ENCODE peak calls at places on chromosomes 13 and 19, in eight cellular contexts. One of them, this sample, is unnamed.

GRCh38 chr13:92187378-92187989 is 789.1 kb downstream of the GPC5 start:
- DNase-seq in astrocyte of the cerebellum: peak; percentile 23
- DNase-seq in GM23338: peak; percentile 72
- DNase-seq in GM12878: no peak
- DNase-seq in GM06990: no peak
- DNase-seq in PC-3: peak; percentile 46
- DNase-seq in K562: peak; percentile 14
- DNase-seq in heart left ventricle: no peak
- DNase-seq in this sample: no peak

GRCh38 chr19:39111593-39112199 is 13.9 kb upstream of the PAK4 start:
- DNase-seq in heart left ventricle: no peak
- DNase-seq in GM06990: no peak
- DNase-seq in K562: peak; percentile 50
- DNase-seq in GM23338: no peak
- DNase-seq in PC-3: peak; percentile 59
- DNase-seq in GM12878: no peak
- DNase-seq in astrocyte of the cerebellum: no peak
- DNase-seq in this sample: no peak

GRCh38 chr19:29974701-29975100 is 32.7 kb downstream of the URI1 start:
- DNase-seq in GM12878: no peak
- DNase-seq in K562: no peak
- DNase-seq in GM23338: no peak
- DNase-seq in astrocyte of the cerebellum: no peak
- DNase-seq in heart left ventricle: no peak
- DNase-seq in PC-3: no peak
- DNase-seq in GM06990: no peak
- DNase-seq in this sample: no peak

GRCh38 chr19:1014161-1015060 is 6.5 kb downstream of the TMEM259 start:
- DNase-seq in GM12878: no peak
- DNase-seq in PC-3: no peak
- DNase-seq in GM06990: no peak
- DNase-seq in heart left ventricle: no peak
- DNase-seq in K562: no peak
- DNase-seq in astrocyte of the cerebellum: no peak
- DNase-seq in GM23338: no peak
- DNase-seq in this sample: no peak

GRCh38 chr13:99231726-99232125 is 26.5 kb downstream of the GPR18 start:
- DNase-seq in heart left ventricle: no peak
- DNase-seq in GM06990: no peak
- DNase-seq in PC-3: no peak
- DNase-seq in GM23338: no peak
- DNase-seq in astrocyte of the cerebellum: no peak
- DNase-seq in K562: no peak
- DNase-seq in GM12878: no peak
- DNase-seq in this sample: no peak

GRCh38 chr13:76991796-76992547 is at the start of gene CLN5:
- DNase-seq in PC-3: peak; percentile 89
- DNase-seq in GM23338: peak; percentile 96
- DNase-seq in GM06990: peak; percentile 99
- DNase-seq in K562: peak; percentile 86
- DNase-seq in astrocyte of the cerebellum: peak; percentile 60
- DNase-seq in heart left ventricle: peak; percentile 97
- DNase-seq in GM12878: peak; percentile 72
- DNase-seq in this sample: peak; percentile 79

GRCh38 chr13:43145556-43145955 is 122.2 kb downstream of the DNAJC15 start:
- DNase-seq in GM23338: no peak
- DNase-seq in astrocyte of the cerebellum: no peak
- DNase-seq in heart left ventricle: no peak
- DNase-seq in GM12878: no peak
- DNase-seq in PC-3: no peak
- DNase-seq in K562: no peak
- DNase-seq in GM06990: no peak
- DNase-seq in this sample: no peak

GRCh38 chr13:31334994-31335549 is 135.3 kb downstream of the B3GLCT start:
- DNase-seq in K562: no peak
- DNase-seq in GM06990: no peak
- DNase-seq in GM23338: no peak
- DNase-seq in GM12878: no peak
- DNase-seq in heart left ventricle: no peak
- DNase-seq in PC-3: peak; percentile 73
- DNase-seq in astrocyte of the cerebellum: no peak
- DNase-seq in this sample: no peak

GRCh38 chr19:46821512-46822359 is 28.9 kb downstream of the AP2S1 start:
- DNase-seq in K562: no peak
- DNase-seq in GM23338: no peak
- DNase-seq in GM06990: peak; percentile 75
- DNase-seq in GM12878: no peak
- DNase-seq in PC-3: no peak
- DNase-seq in astrocyte of the cerebellum: no peak
- DNase-seq in heart left ventricle: peak; percentile 73
- DNase-seq in this sample: no peak

GRCh38 chr19:50315773-50316448 is 13.3 kb downstream of the KCNC3 start:
- DNase-seq in astrocyte of the cerebellum: no peak
- DNase-seq in GM06990: peak; percentile 68
- DNase-seq in GM12878: no peak
- DNase-seq in heart left ventricle: no peak
- DNase-seq in GM23338: peak; percentile 86
- DNase-seq in PC-3: no peak
- DNase-seq in K562: peak; percentile 61
- DNase-seq in this sample: no peak

GRCh38 chr19:38247734-38248268 is 8.4 kb downstream of the PPP1R14A start:
- DNase-seq in GM06990: no peak
- DNase-seq in K562: no peak
- DNase-seq in GM23338: no peak
- DNase-seq in astrocyte of the cerebellum: no peak
- DNase-seq in PC-3: no peak
- DNase-seq in GM12878: no peak
- DNase-seq in heart left ventricle: no peak
- DNase-seq in this sample: no peak

GRCh38 chr19:10104665-10105221 is 1.4 kb upstream of the PPAN start:
- DNase-seq in PC-3: no peak
- DNase-seq in GM23338: no peak
- DNase-seq in heart left ventricle: no peak
- DNase-seq in GM06990: peak; percentile 86
- DNase-seq in astrocyte of the cerebellum: no peak
- DNase-seq in GM12878: peak; percentile 100
- DNase-seq in K562: no peak
- DNase-seq in this sample: no peak

GRCh38 chr19:10332158-10332964 is 968 bp downstream of the RAVER1 start:
- DNase-seq in GM12878: no peak
- DNase-seq in heart left ventricle: no peak
- DNase-seq in GM23338: no peak
- DNase-seq in PC-3: no peak
- DNase-seq in astrocyte of the cerebellum: no peak
- DNase-seq in K562: peak; percentile 24
- DNase-seq in GM06990: no peak
- DNase-seq in this sample: no peak

GRCh38 chr19:16160943-16161560 is 12.3 kb downstream of the CIB3 start:
- DNase-seq in astrocyte of the cerebellum: peak; percentile 52
- DNase-seq in GM23338: no peak
- DNase-seq in GM06990: no peak
- DNase-seq in heart left ventricle: no peak
- DNase-seq in GM12878: no peak
- DNase-seq in PC-3: peak; percentile 98
- DNase-seq in K562: peak; percentile 41
- DNase-seq in this sample: no peak

GRCh38 chr13:47038196-47038595 is 141.3 kb upstream of the HTR2A start:
- DNase-seq in astrocyte of the cerebellum: peak; percentile 22
- DNase-seq in heart left ventricle: no peak
- DNase-seq in PC-3: no peak
- DNase-seq in GM23338: no peak
- DNase-seq in GM06990: no peak
- DNase-seq in K562: no peak
- DNase-seq in GM12878: no peak
- DNase-seq in this sample: no peak

GRCh38 chr19:16371540-16371986 is 46.9 kb downstream of the KLF2 start:
- DNase-seq in K562: peak; percentile 83
- DNase-seq in heart left ventricle: peak; percentile 88
- DNase-seq in PC-3: no peak
- DNase-seq in astrocyte of the cerebellum: no peak
- DNase-seq in GM23338: no peak
- DNase-seq in GM12878: peak; percentile 79
- DNase-seq in GM06990: peak; percentile 89
- DNase-seq in this sample: no peak

GRCh38 chr19:48469056-48469881 is at the start of gene CYTH2:
- DNase-seq in GM12878: peak; percentile 99
- DNase-seq in K562: peak; percentile 96
- DNase-seq in astrocyte of the cerebellum: peak; percentile 100
- DNase-seq in PC-3: peak; percentile 99
- DNase-seq in heart left ventricle: peak; percentile 100
- DNase-seq in GM06990: peak; percentile 100
- DNase-seq in GM23338: peak; percentile 100
- DNase-seq in this sample: peak; percentile 95
- H3K4me3 ChIP-seq in GM12878: peak within 1 kb of the TSS; percentile 82
- H3K4me3 ChIP-seq in K562: peak within 1 kb of the TSS; percentile 91
- H3K4me3 ChIP-seq in astrocyte of the cerebellum: peak within 1 kb of the TSS; percentile 94
- H3K4me3 ChIP-seq in PC-3: peak within 1 kb of the TSS; percentile 81
- H3K4me3 ChIP-seq in heart left ventricle: peak within 1 kb of the TSS; percentile 92
- H3K4me3 ChIP-seq in GM06990: peak within 1 kb of the TSS; percentile 82
- H3K4me3 ChIP-seq in GM23338: peak within 1 kb of the TSS; percentile 79
- H3K4me3 ChIP-seq in this sample: peak within 1 kb of the TSS; percentile 68

GRCh38 chr19:45710731-45711130 is 18.3 kb downstream of the QPCTL start:
- DNase-seq in K562: no peak
- DNase-seq in heart left ventricle: no peak
- DNase-seq in GM23338: no peak
- DNase-seq in GM06990: no peak
- DNase-seq in PC-3: no peak
- DNase-seq in GM12878: no peak
- DNase-seq in astrocyte of the cerebellum: no peak
- DNase-seq in this sample: no peak

GRCh38 chr19:45705115-45705514 is 12.6 kb downstream of the QPCTL start:
- DNase-seq in GM23338: no peak
- DNase-seq in GM12878: no peak
- DNase-seq in heart left ventricle: no peak
- DNase-seq in PC-3: no peak
- DNase-seq in astrocyte of the cerebellum: no peak
- DNase-seq in K562: no peak
- DNase-seq in GM06990: no peak
- DNase-seq in this sample: no peak

GRCh38 chr19:45705710-45706415 is 13.4 kb downstream of the QPCTL start:
- DNase-seq in heart left ventricle: no peak
- DNase-seq in GM12878: no peak
- DNase-seq in PC-3: no peak
- DNase-seq in GM06990: no peak
- DNase-seq in GM23338: no peak
- DNase-seq in K562: no peak
- DNase-seq in astrocyte of the cerebellum: no peak
- DNase-seq in this sample: no peak
- TF ChIP-seq CTCF in heart left ventricle: no peak
- TF ChIP-seq CTCF in GM12878: no peak
- TF ChIP-seq CTCF in PC-3: no peak
- TF ChIP-seq CTCF in GM06990: no peak
- TF ChIP-seq CTCF in GM23338: no peak
- TF ChIP-seq CTCF in K562: no peak
- TF ChIP-seq CTCF in astrocyte of the cerebellum: no peak
- TF ChIP-seq CTCF in this sample: no peak

GRCh38 chr19:43695985-43696729 is 19.7 kb upstream of the IRGC start:
- DNase-seq in GM23338: no peak
- DNase-seq in GM06990: no peak
- DNase-seq in K562: no peak
- DNase-seq in PC-3: no peak
- DNase-seq in GM12878: no peak
- DNase-seq in heart left ventricle: no peak
- DNase-seq in astrocyte of the cerebellum: no peak
- DNase-seq in this sample: no peak

GRCh38 chr19:43704002-43704705 is 11.7 kb upstream of the IRGC start:
- DNase-seq in astrocyte of the cerebellum: no peak
- DNase-seq in PC-3: peak; percentile 27
- DNase-seq in GM23338: no peak
- DNase-seq in heart left ventricle: no peak
- DNase-seq in GM06990: no peak
- DNase-seq in GM12878: no peak
- DNase-seq in K562: no peak
- DNase-seq in this sample: no peak

GRCh38 chr19:43699506-43700367 is 16.1 kb upstream of the IRGC start:
- DNase-seq in astrocyte of the cerebellum: no peak
- DNase-seq in heart left ventricle: peak; percentile 61
- DNase-seq in K562: no peak
- DNase-seq in GM23338: peak; percentile 93
- DNase-seq in GM12878: no peak
- DNase-seq in PC-3: no peak
- DNase-seq in GM06990: no peak
- DNase-seq in this sample: no peak

GRCh38 chr19:43697295-43697694 is 18.6 kb upstream of the IRGC start:
- DNase-seq in GM06990: no peak
- DNase-seq in heart left ventricle: no peak
- DNase-seq in astrocyte of the cerebellum: no peak
- DNase-seq in K562: no peak
- DNase-seq in GM23338: no peak
- DNase-seq in PC-3: no peak
- DNase-seq in GM12878: no peak
- DNase-seq in this sample: no peak

DNA sequence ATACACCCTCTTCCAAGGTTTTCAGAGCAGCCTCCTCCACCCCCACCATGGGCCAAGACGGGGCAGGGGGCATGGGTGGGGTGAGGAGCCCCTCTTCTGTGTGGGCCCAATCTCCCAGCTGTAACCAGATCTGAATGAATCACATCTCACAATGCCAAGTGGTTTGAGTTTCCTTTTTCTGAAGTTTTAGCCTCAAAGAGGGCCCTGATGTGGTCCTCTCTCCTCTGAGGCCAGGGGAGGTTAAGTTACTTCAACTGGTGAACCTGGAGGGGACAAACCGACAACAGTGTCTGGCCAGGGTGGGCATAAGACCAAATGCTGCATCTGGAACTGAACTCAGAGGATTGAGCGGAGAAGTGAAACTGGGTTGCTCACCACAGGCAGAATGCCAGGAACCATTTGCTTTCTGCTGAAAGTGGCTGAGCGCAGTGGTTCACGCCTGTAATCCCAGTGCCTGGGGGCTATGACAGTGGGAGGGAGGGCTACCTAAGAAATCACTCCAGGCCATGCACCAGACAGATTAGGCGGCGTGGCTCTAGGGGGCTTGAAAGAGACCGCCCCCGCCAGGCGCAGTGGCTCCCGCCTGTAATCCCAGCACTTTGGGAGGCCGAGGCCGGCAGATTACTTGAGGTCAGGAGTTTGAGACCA is 15.4 kb upstream of the IRGC start:
- DNase-seq in K562: no peak
- DNase-seq in PC-3: peak; percentile 70
- DNase-seq in astrocyte of the cerebellum: peak; percentile 66
- DNase-seq in GM23338: no peak
- DNase-seq in heart left ventricle: no peak
- DNase-seq in GM06990: peak; percentile 32
- DNase-seq in GM12878: no peak
- DNase-seq in this sample: no peak
- H3K4me3 ChIP-seq in K562: no peak overlapping the region
- H3K4me3 ChIP-seq in PC-3: peak overlapping the region; percentile 64
- H3K4me3 ChIP-seq in astrocyte of the cerebellum: no peak overlapping the region
- H3K4me3 ChIP-seq in GM23338: no peak overlapping the region
- H3K4me3 ChIP-seq in heart left ventricle: peak overlapping the region; percentile 44
- H3K4me3 ChIP-seq in GM06990: no peak overlapping the region
- H3K4me3 ChIP-seq in GM12878: no peak overlapping the region
- H3K4me3 ChIP-seq in this sample: no peak overlapping the region

DNA sequence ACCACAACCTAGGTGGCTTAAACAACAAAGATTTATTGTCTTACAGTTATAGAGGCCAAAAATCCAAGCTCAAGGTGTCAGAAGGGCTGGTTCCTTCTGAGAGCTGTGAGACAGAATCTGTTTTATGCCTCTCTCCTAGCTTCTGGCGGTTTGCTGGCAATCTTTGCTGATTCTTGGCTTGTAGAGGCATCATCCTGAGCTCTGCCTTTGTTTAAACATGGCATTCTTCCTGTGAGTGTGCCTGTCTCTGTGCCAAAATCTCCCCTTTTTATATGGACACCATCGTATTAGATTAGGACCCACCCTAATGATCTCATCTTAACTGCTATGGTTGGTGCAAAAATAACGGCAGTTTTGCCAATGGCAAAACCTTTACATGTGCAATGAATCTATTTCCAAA is 169.1 kb downstream of the CACNA1A start:
- DNase-seq in astrocyte of the cerebellum: no peak
- DNase-seq in K562: no peak
- DNase-seq in heart left ventricle: no peak
- DNase-seq in GM12878: no peak
- DNase-seq in GM06990: no peak
- DNase-seq in PC-3: no peak
- DNase-seq in GM23338: no peak
- DNase-seq in this sample: no peak
- TF ChIP-seq CTCF in astrocyte of the cerebellum: no peak
- TF ChIP-seq CTCF in K562: no peak
- TF ChIP-seq CTCF in heart left ventricle: no peak
- TF ChIP-seq CTCF in GM12878: no peak
- TF ChIP-seq CTCF in GM06990: no peak
- TF ChIP-seq CTCF in PC-3: no peak
- TF ChIP-seq CTCF in GM23338: no peak
- TF ChIP-seq CTCF in this sample: no peak